ENCODE peak calls at places on chromosomes 11 and 22, in seven cellular contexts. One of them, this sample, is unnamed. For H3K4me1, the result is how much of the 10 kb centered on the place peaks cover.

GRCh38 chr11:20060647-20061205 is 99.5 kb downstream of the DBX1 start:
- DNase-seq in neuronal stem cell: no peak
- DNase-seq in lower lobe of right lung: no peak
- DNase-seq in CD8-positive, alpha-beta memory T cell: no peak
- DNase-seq in CD8-positive, alpha-beta T cell: no peak
- DNase-seq in cardiac muscle cell: no peak
- DNase-seq in heart left ventricle: no peak
- DNase-seq in this sample: no peak

GRCh38 chr11:109698237-109698636 is 276.2 kb downstream of the C11orf87 start:
- DNase-seq in lower lobe of right lung: no peak
- DNase-seq in CD8-positive, alpha-beta memory T cell: no peak
- DNase-seq in cardiac muscle cell: no peak
- DNase-seq in CD8-positive, alpha-beta T cell: no peak
- DNase-seq in heart left ventricle: no peak
- DNase-seq in neuronal stem cell: no peak
- DNase-seq in this sample: no peak

GRCh38 chr11:71580057-71581003 is 2.3 kb downstream of the KRTAP5-11 start:
- DNase-seq in lower lobe of right lung: no peak
- DNase-seq in CD8-positive, alpha-beta T cell: no peak
- DNase-seq in CD8-positive, alpha-beta memory T cell: no peak
- DNase-seq in heart left ventricle: peak
- DNase-seq in cardiac muscle cell: peak
- DNase-seq in neuronal stem cell: peak
- DNase-seq in this sample: no peak

GRCh38 chr11:120208012-120208441 is 2.8 kb upstream of the OAF start:
- DNase-seq in CD8-positive, alpha-beta T cell: no peak
- DNase-seq in lower lobe of right lung: no peak
- DNase-seq in neuronal stem cell: no peak
- DNase-seq in heart left ventricle: no peak
- DNase-seq in cardiac muscle cell: no peak
- DNase-seq in CD8-positive, alpha-beta memory T cell: no peak
- DNase-seq in this sample: no peak

GRCh38 chr11:115391598-115391997 is 112.6 kb downstream of the CADM1 start:
- DNase-seq in lower lobe of right lung: no peak
- DNase-seq in heart left ventricle: no peak
- DNase-seq in cardiac muscle cell: peak
- DNase-seq in CD8-positive, alpha-beta T cell: no peak
- DNase-seq in neuronal stem cell: peak
- DNase-seq in CD8-positive, alpha-beta memory T cell: no peak
- DNase-seq in this sample: no peak

GRCh38 chr11:723120-723883 is 17.3 kb downstream of the EPS8L2 start:
- DNase-seq in neuronal stem cell: no peak
- DNase-seq in cardiac muscle cell: peak
- DNase-seq in lower lobe of right lung: peak
- DNase-seq in CD8-positive, alpha-beta T cell: no peak
- DNase-seq in heart left ventricle: no peak
- DNase-seq in CD8-positive, alpha-beta memory T cell: peak
- DNase-seq in this sample: no peak

GRCh38 chr11:86513746-86514373 is 139.2 kb downstream of the CCDC81 start:
- DNase-seq in CD8-positive, alpha-beta T cell: no peak
- DNase-seq in cardiac muscle cell: no peak
- DNase-seq in lower lobe of right lung: no peak
- DNase-seq in CD8-positive, alpha-beta memory T cell: no peak
- DNase-seq in heart left ventricle: no peak
- DNase-seq in neuronal stem cell: no peak
- DNase-seq in this sample: no peak

GRCh38 chr11:116840224-116840745 is 2.9 kb upstream of the APOA1 start:
- DNase-seq in CD8-positive, alpha-beta memory T cell: no peak
- DNase-seq in CD8-positive, alpha-beta T cell: no peak
- DNase-seq in cardiac muscle cell: peak
- DNase-seq in neuronal stem cell: no peak
- DNase-seq in heart left ventricle: no peak
- DNase-seq in lower lobe of right lung: no peak
- DNase-seq in this sample: no peak

GRCh38 chr11:72493426-72494108 is 59.2 kb upstream of the CLPB start:
- DNase-seq in heart left ventricle: no peak
- DNase-seq in CD8-positive, alpha-beta T cell: no peak
- DNase-seq in CD8-positive, alpha-beta memory T cell: no peak
- DNase-seq in cardiac muscle cell: no peak
- DNase-seq in lower lobe of right lung: no peak
- DNase-seq in neuronal stem cell: no peak
- DNase-seq in this sample: no peak

GRCh38 chr11:109680127-109680526 is 258.1 kb downstream of the C11orf87 start:
- DNase-seq in cardiac muscle cell: no peak
- DNase-seq in neuronal stem cell: no peak
- DNase-seq in CD8-positive, alpha-beta T cell: no peak
- DNase-seq in lower lobe of right lung: no peak
- DNase-seq in CD8-positive, alpha-beta memory T cell: no peak
- DNase-seq in heart left ventricle: no peak
- DNase-seq in this sample: no peak

GRCh38 chr11:69912911-69913451 is 93.8 kb upstream of the FGF3 start:
- DNase-seq in cardiac muscle cell: no peak
- DNase-seq in CD8-positive, alpha-beta T cell: no peak
- DNase-seq in neuronal stem cell: no peak
- DNase-seq in lower lobe of right lung: peak
- DNase-seq in heart left ventricle: no peak
- DNase-seq in CD8-positive, alpha-beta memory T cell: peak
- DNase-seq in this sample: no peak

GRCh38 chr22:37676691-37677627 is 1.5 kb downstream of the LGALS1 start:
- DNase-seq in CD8-positive, alpha-beta T cell: peak
- DNase-seq in cardiac muscle cell: peak
- DNase-seq in lower lobe of right lung: peak
- DNase-seq in neuronal stem cell: peak
- DNase-seq in heart left ventricle: peak
- DNase-seq in CD8-positive, alpha-beta memory T cell: peak
- DNase-seq in this sample: peak

GRCh38 chr11:68313574-68314202 is 1.3 kb downstream of the LRP5 start:
- DNase-seq in heart left ventricle: no peak
- DNase-seq in cardiac muscle cell: peak
- DNase-seq in CD8-positive, alpha-beta T cell: no peak
- DNase-seq in neuronal stem cell: no peak
- DNase-seq in lower lobe of right lung: no peak
- DNase-seq in CD8-positive, alpha-beta memory T cell: peak
- DNase-seq in this sample: no peak

GRCh38 chr11:2449548-2450320 is 4.9 kb downstream of the KCNQ1 start:
- DNase-seq in cardiac muscle cell: no peak
- DNase-seq in neuronal stem cell: no peak
- DNase-seq in heart left ventricle: no peak
- DNase-seq in CD8-positive, alpha-beta T cell: no peak
- DNase-seq in lower lobe of right lung: no peak
- DNase-seq in CD8-positive, alpha-beta memory T cell: peak
- DNase-seq in this sample: no peak

GRCh38 chr11:2447253-2447950 is 2.6 kb downstream of the KCNQ1 start:
- DNase-seq in heart left ventricle: no peak
- DNase-seq in lower lobe of right lung: peak
- DNase-seq in neuronal stem cell: no peak
- DNase-seq in CD8-positive, alpha-beta T cell: no peak
- DNase-seq in CD8-positive, alpha-beta memory T cell: peak
- DNase-seq in cardiac muscle cell: no peak
- DNase-seq in this sample: no peak

GRCh38 chr11:2448661-2449547 is 4.1 kb downstream of the KCNQ1 start:
- DNase-seq in heart left ventricle: no peak
- DNase-seq in CD8-positive, alpha-beta T cell: no peak
- DNase-seq in lower lobe of right lung: no peak
- DNase-seq in CD8-positive, alpha-beta memory T cell: peak
- DNase-seq in cardiac muscle cell: no peak
- DNase-seq in neuronal stem cell: no peak
- DNase-seq in this sample: no peak

GRCh38 chr11:2446590-2447252 is 1.9 kb downstream of the KCNQ1 start:
- DNase-seq in cardiac muscle cell: no peak
- DNase-seq in neuronal stem cell: no peak
- DNase-seq in lower lobe of right lung: peak
- DNase-seq in CD8-positive, alpha-beta T cell: no peak
- DNase-seq in heart left ventricle: no peak
- DNase-seq in CD8-positive, alpha-beta memory T cell: peak
- DNase-seq in this sample: peak

DNA sequence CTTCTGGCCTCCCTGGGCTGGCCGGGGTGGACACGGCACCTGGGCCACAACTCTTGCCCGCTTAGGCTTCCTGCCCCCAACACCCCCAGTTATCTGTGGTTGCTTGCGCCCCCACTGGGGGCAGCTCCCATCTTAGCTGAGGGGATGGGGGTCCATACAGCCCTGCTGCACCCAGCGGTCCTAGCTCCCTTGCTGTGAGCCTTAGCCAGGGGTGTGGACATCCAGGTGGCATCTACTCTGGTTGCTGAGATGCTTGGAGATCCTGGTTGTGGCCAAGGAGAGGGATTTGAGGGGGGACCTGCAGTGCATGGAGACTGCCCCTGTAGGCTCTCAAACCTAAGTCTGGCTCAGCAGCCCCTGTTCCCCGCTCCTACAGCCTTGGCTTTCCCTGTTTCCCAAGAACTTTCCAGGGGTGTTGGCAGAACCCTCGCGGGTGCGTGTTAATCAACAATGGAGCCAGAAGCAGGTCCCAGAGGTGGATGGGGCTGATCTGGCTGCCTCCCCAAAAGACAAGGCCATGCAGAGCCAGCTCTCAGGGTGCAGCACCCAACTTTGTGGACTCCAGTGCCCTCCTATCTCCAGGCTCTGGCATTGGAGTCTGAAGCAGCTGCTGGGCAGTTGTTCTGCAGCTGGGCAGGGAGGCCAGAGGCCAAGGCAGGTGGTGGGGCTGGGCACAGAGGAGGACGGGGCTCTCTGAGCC is 3.3 kb downstream of the KCNQ1 start:
- DNase-seq in CD8-positive, alpha-beta memory T cell: peak
- DNase-seq in heart left ventricle: no peak
- DNase-seq in lower lobe of right lung: no peak
- DNase-seq in cardiac muscle cell: no peak
- DNase-seq in neuronal stem cell: no peak
- DNase-seq in CD8-positive, alpha-beta T cell: no peak
- DNase-seq in this sample: no peak
- H3K4me3 ChIP-seq in CD8-positive, alpha-beta memory T cell: no peak
- H3K4me3 ChIP-seq in heart left ventricle: peak
- H3K4me3 ChIP-seq in lower lobe of right lung: peak
- H3K4me3 ChIP-seq in cardiac muscle cell: no peak
- H3K4me3 ChIP-seq in neuronal stem cell: no peak
- H3K4me3 ChIP-seq in CD8-positive, alpha-beta T cell: peak
- H3K4me3 ChIP-seq in this sample: peak

GRCh38 chr22:32771761-32772160 is 29.7 kb upstream of the TIMP3 start:
- DNase-seq in heart left ventricle: no peak
- DNase-seq in neuronal stem cell: no peak
- DNase-seq in cardiac muscle cell: no peak
- DNase-seq in lower lobe of right lung: no peak
- DNase-seq in CD8-positive, alpha-beta T cell: no peak
- DNase-seq in CD8-positive, alpha-beta memory T cell: no peak
- DNase-seq in this sample: no peak
- H3K4me1 ChIP-seq in heart left ventricle: under half
- H3K4me1 ChIP-seq in neuronal stem cell: under half
- H3K4me1 ChIP-seq in cardiac muscle cell: under half
- H3K4me1 ChIP-seq in lower lobe of right lung: under half
- H3K4me1 ChIP-seq in CD8-positive, alpha-beta T cell: under half
- H3K4me1 ChIP-seq in CD8-positive, alpha-beta memory T cell: under half
- H3K4me1 ChIP-seq in this sample: under half

GRCh38 chr22:29310863-29311339 is 4.5 kb downstream of the GAS2L1 start:
- DNase-seq in neuronal stem cell: peak
- DNase-seq in lower lobe of right lung: peak
- DNase-seq in heart left ventricle: peak
- DNase-seq in CD8-positive, alpha-beta memory T cell: peak
- DNase-seq in CD8-positive, alpha-beta T cell: peak
- DNase-seq in cardiac muscle cell: no peak
- DNase-seq in this sample: no peak
- H3K4me3 ChIP-seq in neuronal stem cell: no peak
- H3K4me3 ChIP-seq in lower lobe of right lung: peak
- H3K4me3 ChIP-seq in heart left ventricle: peak
- H3K4me3 ChIP-seq in CD8-positive, alpha-beta memory T cell: no peak
- H3K4me3 ChIP-seq in CD8-positive, alpha-beta T cell: no peak
- H3K4me3 ChIP-seq in cardiac muscle cell: no peak
- H3K4me3 ChIP-seq in this sample: no peak

GRCh38 chr22:45642966-45643365 is 28.7 kb upstream of the ATXN10 start:
- DNase-seq in cardiac muscle cell: no peak
- DNase-seq in lower lobe of right lung: no peak
- DNase-seq in CD8-positive, alpha-beta T cell: no peak
- DNase-seq in neuronal stem cell: no peak
- DNase-seq in CD8-positive, alpha-beta memory T cell: no peak
- DNase-seq in heart left ventricle: no peak
- DNase-seq in this sample: no peak
- H3K4me1 ChIP-seq in cardiac muscle cell: under half
- H3K4me1 ChIP-seq in lower lobe of right lung: under half
- H3K4me1 ChIP-seq in CD8-positive, alpha-beta T cell: under half
- H3K4me1 ChIP-seq in neuronal stem cell: under half
- H3K4me1 ChIP-seq in CD8-positive, alpha-beta memory T cell: under half
- H3K4me1 ChIP-seq in heart left ventricle: under half
- H3K4me1 ChIP-seq in this sample: under half

DNA sequence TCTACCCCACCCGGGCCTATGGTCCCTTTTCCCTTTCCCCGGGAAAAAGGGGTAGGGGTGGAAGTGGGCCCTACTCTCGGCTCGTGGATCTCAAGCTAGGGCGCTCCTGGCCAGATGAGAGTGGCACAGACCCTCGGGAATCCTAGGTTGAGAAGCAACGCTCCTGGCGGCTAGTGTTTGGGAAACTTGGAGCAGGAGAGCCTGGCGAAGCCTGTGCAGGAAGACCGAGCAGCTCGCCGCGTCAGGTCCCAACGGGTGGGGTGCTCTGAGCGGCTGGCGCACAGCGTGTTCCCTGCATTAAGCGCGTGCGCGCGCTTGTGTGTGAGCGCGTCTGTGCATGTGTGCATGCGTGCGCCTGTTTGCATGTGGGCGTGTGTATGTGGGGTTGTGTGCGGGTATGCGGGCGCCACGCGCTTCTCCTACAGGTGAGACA is 7.1 kb upstream of the FLI1 start:
- DNase-seq in CD8-positive, alpha-beta memory T cell: peak
- DNase-seq in CD8-positive, alpha-beta T cell: peak
- DNase-seq in cardiac muscle cell: peak
- DNase-seq in lower lobe of right lung: peak
- DNase-seq in neuronal stem cell: no peak
- DNase-seq in heart left ventricle: peak
- DNase-seq in this sample: peak
- H3K4me3 ChIP-seq in CD8-positive, alpha-beta memory T cell: peak
- H3K4me3 ChIP-seq in CD8-positive, alpha-beta T cell: peak
- H3K4me3 ChIP-seq in cardiac muscle cell: peak
- H3K4me3 ChIP-seq in lower lobe of right lung: peak
- H3K4me3 ChIP-seq in neuronal stem cell: peak
- H3K4me3 ChIP-seq in heart left ventricle: peak
- H3K4me3 ChIP-seq in this sample: peak

DNA sequence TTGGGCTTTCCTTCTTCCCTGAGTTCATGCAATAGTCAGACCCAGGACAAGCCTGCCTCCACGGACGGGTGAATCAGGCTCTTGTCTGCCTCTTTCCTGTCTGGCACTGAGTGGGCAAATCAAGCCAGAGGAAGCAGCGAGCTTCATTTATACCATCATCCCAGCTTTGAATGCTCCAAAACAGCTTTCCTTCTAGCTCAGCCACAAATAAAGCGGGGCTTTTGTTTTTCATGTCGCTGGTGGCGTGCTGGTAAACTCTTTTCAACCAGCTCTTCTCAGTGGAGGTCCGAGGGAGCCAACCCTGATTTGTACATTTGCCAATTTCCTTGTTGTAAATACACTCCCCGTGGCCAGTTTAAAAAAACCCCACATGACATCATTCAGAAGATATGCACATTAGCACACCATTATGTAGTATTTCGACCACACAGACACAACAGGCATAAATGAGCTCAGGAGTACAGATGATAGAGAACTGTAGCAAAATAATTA is 8.6 kb downstream of the C11orf91 start:
- DNase-seq in neuronal stem cell: no peak
- DNase-seq in heart left ventricle: peak
- DNase-seq in CD8-positive, alpha-beta memory T cell: no peak
- DNase-seq in CD8-positive, alpha-beta T cell: no peak
- DNase-seq in lower lobe of right lung: no peak
- DNase-seq in cardiac muscle cell: no peak
- DNase-seq in this sample: no peak
- H3K4me1 ChIP-seq in neuronal stem cell: under half
- H3K4me1 ChIP-seq in heart left ventricle: half or more
- H3K4me1 ChIP-seq in CD8-positive, alpha-beta memory T cell: under half
- H3K4me1 ChIP-seq in CD8-positive, alpha-beta T cell: under half
- H3K4me1 ChIP-seq in lower lobe of right lung: half or more
- H3K4me1 ChIP-seq in cardiac muscle cell: under half
- H3K4me1 ChIP-seq in this sample: under half